ENCODE peak calls at places on chromosomes 11 and 22, in ten cellular contexts. N, T, H, B, M, C, X, J, S and R are unnamed samples.

GRCh38 chr11:18299724-18300123 is 22.2 kb downstream of the HPS5 start:
- DNase-seq in N (no peak), T (no peak), H (no peak), B (no peak), M (no peak), C (no peak), X (no peak), J (no peak), S (no peak), R (no peak)

GRCh38 chr22:50282361-50283144 is 12.4 kb upstream of the MAPK11 start:
- DNase-seq in N (no peak), T (no peak), H (peak; percentile 45), B (peak; percentile 88), M (no peak), C (no peak), X (peak; percentile 81), J (no peak), S (no peak), R (no peak)

GRCh38 chr22:35437038-35437437 is 37.1 kb downstream of the MCM5 start:
- DNase-seq in N (no peak), T (no peak), H (no peak), B (no peak), M (no peak), C (no peak), X (peak; percentile 44), J (peak; percentile 55), S (no peak), R (no peak)

GRCh38 chr11:60282291-60282690 is 1.8 kb downstream of the MS4A4A start:
- DNase-seq in N (no peak), T (no peak), H (no peak), B (no peak), M (no peak), C (no peak), X (no peak), J (no peak), S (no peak), R (no peak)

GRCh38 chr11:33751878-33752277 is 15.7 kb upstream of the CD59 start:
- DNase-seq in N (peak; percentile 50), T (no peak), H (no peak), B (no peak), M (no peak), C (no peak), X (no peak), J (no peak), S (no peak), R (no peak)

GRCh38 chr11:19844012-19844411 is 131.4 kb downstream of the NAV2 start:
- DNase-seq in N (no peak), T (no peak), H (no peak), B (no peak), M (no peak), C (no peak), X (no peak), J (no peak), S (no peak), R (no peak)

GRCh38 chr11:35682230-35683195 is 19.9 kb downstream of the TRIM44 start:
- DNase-seq in N (no peak), T (peak; percentile 41), H (no peak), B (no peak), M (no peak), C (no peak), X (peak; percentile 29), J (no peak), S (peak; percentile 52), R (no peak)

GRCh38 chr22:46262449-46263207 is 515 bp downstream of the PKDREJ start:
- DNase-seq in N (peak; percentile 62), T (peak; percentile 71), H (no peak), B (peak; percentile 55), M (peak; percentile 92), C (peak; percentile 48), X (no peak), J (no peak), S (peak; percentile 23), R (no peak)

GRCh38 chr22:49365910-49366309 is 461.8 kb downstream of the BRD1 start:
- DNase-seq in N (no peak), T (no peak), H (no peak), B (no peak), M (peak; percentile 55), C (no peak), X (no peak), J (no peak), S (no peak), R (no peak)

GRCh38 chr11:125086633-125087296 is 23.7 kb downstream of the SLC37A2 start:
- DNase-seq in N (no peak), T (no peak), H (no peak), B (no peak), M (peak; percentile 61), C (no peak), X (no peak), J (no peak), S (no peak), R (no peak)

GRCh38 chr22:48456449-48456848 is 1371.2 kb downstream of the BRD1 start:
- DNase-seq in N (no peak), T (no peak), H (no peak), B (no peak), M (no peak), C (no peak), X (no peak), J (no peak), S (no peak), R (no peak)

GRCh38 chr22:28243539-28243938 is 324.5 kb upstream of the PITPNB start:
- DNase-seq in N (no peak), T (no peak), H (peak; percentile 42), B (no peak), M (no peak), C (no peak), X (no peak), J (no peak), S (no peak), R (no peak)

GRCh38 chr22:37275622-37276021 is 6.7 kb upstream of the CYTH4 start:
- DNase-seq in N (no peak), T (no peak), H (no peak), B (no peak), M (no peak), C (no peak), X (no peak), J (no peak), S (no peak), R (no peak)

GRCh38 chr22:38871360-38872171 is 450 bp downstream of the CBX6 start:
- DNase-seq in N (no peak), T (no peak), H (no peak), B (peak; percentile 36), M (peak; percentile 85), C (no peak), X (peak; percentile 26), J (no peak), S (peak; percentile 19), R (no peak)

DNA sequence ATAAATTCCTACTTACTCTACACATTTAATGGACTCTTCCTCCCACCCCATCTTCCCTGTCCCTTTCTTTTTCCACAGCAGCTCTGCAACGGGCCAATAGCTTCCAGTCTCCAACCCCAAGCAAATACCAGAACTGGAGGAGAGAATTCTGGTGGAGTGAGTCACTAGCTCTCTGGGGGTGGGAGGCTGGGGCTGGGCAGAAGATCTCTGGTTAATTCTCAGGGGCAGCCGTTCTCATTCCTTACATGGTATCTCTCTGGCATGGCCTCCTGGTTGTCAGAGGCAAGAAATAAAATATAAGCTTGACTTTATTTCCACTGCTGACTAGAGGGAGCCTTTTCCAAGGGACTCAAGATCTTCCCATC is 90.4 kb upstream of the PARVA start:
- DNase-seq in N (peak; percentile 41), T (peak; percentile 35), H (peak; percentile 90), B (no peak), M (no peak), C (peak; percentile 67), X (no peak), J (peak; percentile 25), S (no peak), R (peak; percentile 88)
- H3K4me3 ChIP-seq in N (no peak overlapping the region), T (no peak overlapping the region), H (no peak overlapping the region), B (no peak overlapping the region), M (no peak overlapping the region), C (no peak overlapping the region), X (no peak overlapping the region), J (no peak overlapping the region), S (no peak overlapping the region), R (peak overlapping the region; percentile 42)

DNA sequence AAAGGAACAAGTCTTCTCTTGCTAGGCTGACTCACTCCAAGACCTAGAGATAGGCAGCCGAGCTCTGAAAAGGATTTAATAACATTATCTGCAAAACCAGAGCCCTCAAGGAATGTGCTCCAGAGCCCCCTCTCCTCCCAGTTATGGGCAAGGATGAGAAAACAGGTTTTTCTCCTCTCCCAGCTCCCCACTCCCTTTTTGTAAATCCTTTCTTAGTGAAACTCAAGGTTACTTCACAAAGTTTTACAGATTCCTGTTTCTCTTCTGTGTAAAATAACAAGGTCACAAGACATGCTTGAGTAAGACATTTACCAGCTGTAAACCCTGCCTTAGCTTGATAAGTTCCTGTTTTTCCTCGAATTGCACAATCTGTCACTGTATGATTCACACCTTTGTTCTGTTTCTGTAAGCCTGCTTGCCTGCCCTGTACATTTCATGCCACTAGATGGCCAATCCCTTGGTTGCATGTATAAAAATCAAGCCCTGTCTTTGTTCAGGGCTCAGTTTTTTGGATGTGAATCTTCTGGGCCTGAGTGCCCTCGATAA is 489.4 kb downstream of the KCNA4 start:
- DNase-seq in N (no peak), T (no peak), H (peak; percentile 45), B (peak; percentile 23), M (no peak), C (no peak), X (peak; percentile 38), J (no peak), S (no peak), R (peak; percentile 3)
- TF ChIP-seq CTCF in N (no peak), T (no peak), H (peak; percentile 61), B (peak; percentile 23), M (no peak), C (no peak), X (peak; percentile 36), J (no peak), S (peak; percentile 41), R (peak; percentile 25)

DNA sequence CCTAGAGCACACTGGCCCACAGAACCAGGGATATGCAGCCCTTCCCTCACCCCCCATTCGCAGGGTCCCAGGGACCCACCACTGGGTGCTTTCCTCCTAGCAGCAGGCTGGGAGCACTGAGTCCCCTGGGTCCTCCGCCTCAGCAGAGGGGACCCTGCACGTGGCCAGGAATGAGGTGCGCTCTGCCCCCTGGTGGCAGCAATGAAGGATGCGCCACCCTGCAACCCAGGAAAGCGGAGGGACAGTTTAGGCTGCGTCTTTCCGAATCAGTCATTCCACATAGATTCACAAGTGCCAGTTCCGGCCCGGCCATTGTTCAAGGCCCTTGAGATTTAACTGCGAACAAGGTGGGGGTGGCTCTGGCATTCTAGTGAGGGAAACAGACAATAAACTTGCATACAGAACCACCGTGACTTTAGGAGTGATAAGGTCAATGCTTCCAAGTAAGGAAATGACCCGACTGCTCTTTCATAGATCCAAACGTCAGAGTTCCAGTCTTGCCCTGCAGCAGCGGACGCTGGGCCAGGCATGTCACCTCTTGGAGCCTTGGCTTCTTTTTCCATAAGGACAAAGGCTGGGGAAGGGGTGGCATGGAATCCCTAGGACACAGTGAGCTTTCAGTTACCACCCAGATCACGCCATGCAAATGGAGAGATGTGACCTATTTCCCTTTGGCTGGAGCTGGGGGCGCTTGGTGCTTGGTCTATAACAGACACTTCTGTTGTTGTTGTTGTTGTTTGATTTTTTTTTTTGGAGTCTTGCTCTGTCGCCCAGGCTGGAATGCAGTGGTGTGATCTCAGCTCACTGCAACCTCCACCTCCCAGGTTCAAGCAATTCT is 7.7 kb downstream of the RIN1 start:
- DNase-seq in N (peak; percentile 54), T (peak; percentile 82), H (no peak), B (peak; percentile 74), M (peak; percentile 93), C (peak; percentile 81), X (peak; percentile 89), J (peak; percentile 90), S (peak; percentile 73), R (no peak)
- H3K4me3 ChIP-seq in N (peak overlapping the region; percentile 26), T (no peak overlapping the region), H (no peak overlapping the region), B (no peak overlapping the region), M (no peak overlapping the region), C (no peak overlapping the region), X (no peak overlapping the region), J (peak overlapping the region; percentile 32), S (peak overlapping the region; percentile 22), R (no peak overlapping the region)

GRCh38 chr11:81159900-81160299 is 1573.8 kb downstream of the FAM181B start:
- DNase-seq in N (no peak), T (no peak), H (no peak), B (no peak), M (no peak), C (no peak), X (no peak), J (no peak), S (no peak), R (no peak)
- TF ChIP-seq CTCF in N (no peak), T (no peak), H (no peak), B (no peak), M (no peak), C (no peak), X (no peak), J (no peak), S (no peak), R (no peak)